ENCODE peak calls at places on chromosomes 16 and 17, in eight cellular contexts. O is T-helper 22 cell; P is occipital lobe; F is foreskin fibroblast; Q is spleen; K is heart right ventricle; V is psoas muscle; I is stimulated activated CD4-positive, alpha-beta T cell treated with anti-CD3 and anti-CD28 coated beads, Interleukin-1b, Interleukin-23, amount 100 ng/mL, for 1 hour. M is an unnamed sample.

GRCh38 chr17:68540981-68541380 is 28.8 kb downstream of the PRKAR1A start:
- DNase-seq in F (no peak), P (no peak), I (no peak), O (no peak), K (no peak), V (no peak), Q (no peak), M (no peak)

GRCh38 chr16:22670551-22670970 is 143.4 kb upstream of the HS3ST2 start:
- DNase-seq in O (no peak), I (no peak), Q (no peak), V (no peak), K (no peak), P (peak), F (no peak), M (no peak)

GRCh38 chr17:79798296-79799173 is 1.7 kb upstream of the CBX8 start:
- DNase-seq in I (no peak), V (peak), O (no peak), Q (no peak), F (no peak), K (no peak), P (no peak), M (no peak)

GRCh38 chr16:12771341-12771798 is 32.3 kb downstream of the CPPED1 start:
- DNase-seq in K (no peak), O (no peak), P (no peak), Q (no peak), I (no peak), V (no peak), F (no peak), M (no peak)

GRCh38 chr17:79607941-79608728 is 2.7 kb downstream of the RBFOX3 start:
- DNase-seq in O (no peak), P (no peak), V (no peak), Q (no peak), I (no peak), K (peak), F (peak), M (no peak)

GRCh38 chr17:68133370-68134045 is 98.0 kb downstream of the KPNA2 start:
- DNase-seq in F (no peak), K (no peak), O (no peak), P (no peak), V (no peak), I (no peak), Q (no peak), M (no peak)

GRCh38 chr16:9099131-9099625 is 7.7 kb downstream of the HAPSTR1 start:
- DNase-seq in K (no peak), I (no peak), Q (peak), P (no peak), V (no peak), F (peak), O (no peak), M (no peak)

GRCh38 chr17:40616592-40616991 is 31.0 kb downstream of the SMARCE1 start:
- DNase-seq in O (no peak), I (no peak), K (no peak), F (no peak), Q (no peak), V (no peak), P (no peak), M (no peak)

GRCh38 chr16:88022076-88023042 is 71.1 kb downstream of the BANP start:
- DNase-seq in I (no peak), P (no peak), Q (no peak), O (no peak), F (no peak), K (no peak), V (no peak), M (no peak)

GRCh38 chr16:69703638-69704037 is 22.7 kb downstream of the NQO1 start:
- DNase-seq in F (no peak), P (no peak), Q (no peak), V (no peak), I (no peak), K (no peak), O (no peak), M (no peak)

GRCh38 chr17:77959216-77959925 is 868 bp downstream of the TNRC6C start:
- DNase-seq in V (peak), K (no peak), Q (peak), P (no peak), O (peak), F (no peak), I (no peak), M (peak)

GRCh38 chr17:28551421-28552186 is 820 bp downstream of the UNC119 start:
- DNase-seq in I (no peak), K (no peak), Q (peak), P (no peak), F (peak), V (no peak), O (no peak), M (peak)

GRCh38 chr16:12341423-12341822 is 364.9 kb downstream of the SNX29 start:
- DNase-seq in I (no peak), Q (no peak), K (no peak), O (no peak), F (peak), V (no peak), P (no peak), M (no peak)

GRCh38 chr16:57115504-57116182 is 23.3 kb downstream of the CPNE2 start:
- DNase-seq in K (peak), V (peak), I (no peak), Q (no peak), P (peak), F (no peak), O (no peak), M (peak)

GRCh38 chr17:61218438-61218837 is 181.2 kb upstream of the TBX2 start:
- DNase-seq in I (no peak), F (peak), K (no peak), V (no peak), Q (no peak), O (no peak), P (no peak), M (no peak)

GRCh38 chr17:75010683-75011406 is 1.6 kb upstream of the MRPL58 start:
- DNase-seq in P (peak), V (no peak), K (peak), I (no peak), Q (no peak), F (no peak), O (no peak), M (no peak)

GRCh38 chr17:18360518-18360917 is 2.8 kb downstream of the SHMT1 start:
- DNase-seq in Q (no peak), V (no peak), O (no peak), I (no peak), P (no peak), F (no peak), K (no peak), M (no peak)

GRCh38 chr17:76492989-76493501 is 8.2 kb downstream of the RHBDF2 start:
- DNase-seq in O (no peak), V (peak), Q (peak), F (peak), I (no peak), P (no peak), K (peak), M (no peak)

GRCh38 chr16:324451-325334 is 27.8 kb downstream of the AXIN1 start:
- DNase-seq in Q (peak), V (no peak), I (no peak), K (no peak), F (no peak), P (no peak), O (peak), M (peak)

GRCh38 chr17:58666858-58667267 is 25.0 kb downstream of the TEX14 start:
- DNase-seq in K (peak), F (peak), Q (peak), P (no peak), O (no peak), V (peak), I (no peak), M (peak)

GRCh38 chr17:44539664-44540063 is 17.6 kb upstream of the FZD2 start:
- DNase-seq in V (no peak), K (no peak), O (no peak), Q (no peak), F (no peak), P (no peak), I (no peak), M (no peak)

GRCh38 chr16:4373909-4374742 is 2.5 kb downstream of the VASN start:
- DNase-seq in I (no peak), P (peak), Q (peak), F (peak), K (peak), O (no peak), V (peak), M (peak)

GRCh38 chr17:17107891-17108680 is 65.8 kb downstream of the MPRIP start:
- DNase-seq in O (no peak), I (no peak), F (no peak), K (no peak), P (peak), Q (no peak), V (no peak), M (no peak)

GRCh38 chr17:65070620-65071019 is 14.1 kb upstream of the GNA13 start:
- DNase-seq in P (no peak), I (no peak), K (no peak), F (no peak), Q (no peak), O (no peak), V (no peak), M (no peak)

GRCh38 chr17:43453331-43453812 is 30.4 kb upstream of the DHX8 start:
- DNase-seq in F (no peak), K (peak), I (no peak), V (no peak), O (no peak), P (no peak), Q (no peak), M (no peak)

GRCh38 chr16:9007177-9007794 is 43.6 kb upstream of the USP7 start:
- DNase-seq in Q (no peak), O (no peak), I (no peak), K (no peak), V (no peak), F (peak), P (peak), M (no peak)

GRCh38 chr16:75965504-75966374 is 239.4 kb upstream of the CPHXL start:
- DNase-seq in Q (no peak), F (no peak), I (no peak), O (no peak), K (no peak), P (no peak), V (no peak), M (no peak)

GRCh38 chr16:46607529-46607928 is 13.7 kb downstream of the SHCBP1 start:
- DNase-seq in I (no peak), O (no peak), F (peak), K (no peak), Q (no peak), V (no peak), P (no peak), M (no peak)

GRCh38 chr17:49746791-49747490 is 17.0 kb downstream of the FAM117A start:
- DNase-seq in P (no peak), Q (no peak), I (no peak), K (no peak), V (no peak), F (no peak), O (peak), M (no peak)

GRCh38 chr17:67600408-67600807 is 117.3 kb upstream of the NOL11 start:
- DNase-seq in Q (no peak), V (no peak), F (no peak), I (no peak), O (no peak), K (no peak), P (no peak), M (no peak)

GRCh38 chr16:85002099-85002541 is 9.2 kb downstream of the ZDHHC7 start:
- DNase-seq in K (no peak), Q (no peak), I (no peak), V (no peak), O (no peak), P (no peak), F (no peak), M (no peak)